ENCODE peak calls at places on chromosome 11, in five cellular contexts. S, O, U, H and D are unnamed samples.

GRCh38 chr11:8250446-8250845 is 13.2 kb downstream of the LMO1 start:
- DNase-seq in H (no peak), U (no peak), O (no peak), S (no peak), D (peak; percentile 3)

GRCh38 chr11:45141171-45141570 is 5.3 kb upstream of the PRDM11 start:
- DNase-seq in S (no peak), U (no peak), H (no peak), O (no peak), D (no peak)

GRCh38 chr11:61830318-61831105 is 2.4 kb downstream of the FADS2 start:
- DNase-seq in H (no peak), S (no peak), O (no peak), U (no peak), D (no peak)

GRCh38 chr11:69640260-69640994 is 529 bp upstream of the CCND1 start:
- DNase-seq in S (no peak), O (no peak), U (no peak), H (no peak), D (no peak)

GRCh38 chr11:9796276-9796675 is 132.4 kb downstream of the SWAP70 start:
- DNase-seq in O (no peak), H (no peak), U (no peak), S (no peak), D (no peak)

GRCh38 chr11:28696591-28696990 is 588.4 kb downstream of the METTL15 start:
- DNase-seq in O (no peak), H (no peak), U (no peak), S (no peak), D (no peak)

GRCh38 chr11:71304045-71304444 is 51.7 kb upstream of the SHANK2 start:
- DNase-seq in H (no peak), U (no peak), S (no peak), O (no peak), D (no peak)

GRCh38 chr11:2770556-2771301 is 70.9 kb upstream of the KCNQ1OT1 start:
- DNase-seq in O (no peak), H (no peak), S (no peak), U (no peak), D (peak; percentile 8)

GRCh38 chr11:2740275-2740940 is 40.6 kb upstream of the KCNQ1OT1 start:
- DNase-seq in S (peak; percentile 57), O (no peak), U (no peak), H (no peak), D (no peak)

GRCh38 chr11:77724639-77725038 is 87.0 kb upstream of the CLNS1A start:
- DNase-seq in U (no peak), S (no peak), H (no peak), O (no peak), D (no peak)

GRCh38 chr11:3189193-3189843 is 24.2 kb upstream of the OSBPL5 start:
- DNase-seq in O (no peak), H (peak; percentile 53), S (peak; percentile 61), U (no peak), D (no peak)

GRCh38 chr11:66080055-66080817 is 10.2 kb downstream of the PACS1 start:
- DNase-seq in S (peak; percentile 52), H (no peak), U (peak; percentile 34), O (no peak), D (no peak)

GRCh38 chr11:66082936-66083698 is 13.0 kb downstream of the PACS1 start:
- DNase-seq in O (no peak), H (no peak), U (peak; percentile 48), S (peak; percentile 19), D (no peak)

GRCh38 chr11:66085071-66085470 is 15.0 kb downstream of the PACS1 start:
- DNase-seq in O (no peak), U (no peak), S (no peak), H (no peak), D (no peak)

GRCh38 chr11:66076561-66076960 is 6.5 kb downstream of the PACS1 start:
- DNase-seq in U (no peak), O (no peak), H (no peak), S (no peak), D (no peak)

DNA sequence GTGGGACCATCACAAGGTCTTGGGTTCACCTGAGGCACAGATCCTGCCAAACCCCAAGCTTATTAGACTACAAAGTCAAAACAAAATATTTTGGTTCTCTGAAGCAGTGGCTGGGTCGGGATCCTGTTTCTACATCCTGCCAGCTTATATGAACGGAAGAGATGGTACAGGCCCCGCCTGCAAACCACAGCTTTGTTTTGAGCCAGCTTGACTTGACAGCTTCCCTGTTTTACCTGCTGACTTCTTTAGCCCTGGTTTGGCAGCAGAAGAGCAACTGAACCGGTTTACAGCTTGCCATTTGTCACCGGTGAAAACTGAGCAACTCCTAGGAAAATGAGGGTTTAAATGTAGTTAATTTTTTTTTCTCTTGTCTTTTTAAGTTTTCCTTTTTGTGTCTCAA is 11.4 kb downstream of the PACS1 start:
- DNase-seq in S (no peak), U (no peak), H (no peak), O (no peak), D (no peak)
- TF ChIP-seq CREB1 in S (no peak), U (no peak), H (no peak), O (no peak), D (no peak)

GRCh38 chr11:16969010-16970004 is 44.9 kb downstream of the PLEKHA7 start:
- DNase-seq in U (no peak), H (no peak), O (no peak), S (no peak), D (no peak)
- TF ChIP-seq ATF3 in U (no peak), H (no peak), O (no peak), S (no peak), D (no peak)

GRCh38 chr11:117870176-117870952 is 6.1 kb downstream of the FXYD6 start:
- DNase-seq in H (no peak), U (no peak), S (no peak), O (no peak), D (no peak)

GRCh38 chr11:117866526-117866925 is 9.9 kb downstream of the FXYD6 start:
- DNase-seq in U (no peak), H (no peak), S (no peak), O (no peak), D (no peak)

GRCh38 chr11:117871160-117871559 is 5.3 kb downstream of the FXYD6 start:
- DNase-seq in S (no peak), U (no peak), O (no peak), H (no peak), D (no peak)

GRCh38 chr11:117868088-117868487 is 8.4 kb downstream of the FXYD6 start:
- DNase-seq in H (no peak), U (no peak), S (no peak), O (no peak), D (no peak)

GRCh38 chr11:117868815-117869642 is 7.4 kb downstream of the FXYD6 start:
- DNase-seq in O (no peak), S (no peak), U (no peak), H (no peak), D (no peak)
- TF ChIP-seq CREB1 in O (no peak), S (no peak), U (no peak), H (no peak), D (no peak)

GRCh38 chr11:63710476-63711217 is 29.3 kb downstream of the RTN3 start:
- DNase-seq in U (no peak), H (no peak), S (no peak), O (no peak), D (no peak)
- TF ChIP-seq ATF3 in U (no peak), H (no peak), S (no peak), O (no peak), D (no peak)

GRCh38 chr11:75189911-75190310 is 39.0 kb downstream of the SLCO2B1 start:
- DNase-seq in H (no peak), O (no peak), U (no peak), S (no peak), D (no peak)
- TF ChIP-seq CREB1 in H (no peak), O (no peak), U (no peak), S (no peak), D (no peak)

GRCh38 chr11:112016088-112016764 is 9.0 kb upstream of the DLAT start:
- DNase-seq in H (no peak), S (no peak), U (no peak), O (no peak), D (no peak)

GRCh38 chr11:112013501-112014164 is 11.6 kb upstream of the DLAT start:
- DNase-seq in O (no peak), S (no peak), H (no peak), U (no peak), D (no peak)

GRCh38 chr11:112017538-112017937 is 7.7 kb upstream of the DLAT start:
- DNase-seq in U (peak; percentile 35), H (no peak), O (no peak), S (no peak), D (no peak)

GRCh38 chr11:112019066-112019465 is 6.1 kb upstream of the DLAT start:
- DNase-seq in U (no peak), O (no peak), H (no peak), S (no peak), D (no peak)

DNA sequence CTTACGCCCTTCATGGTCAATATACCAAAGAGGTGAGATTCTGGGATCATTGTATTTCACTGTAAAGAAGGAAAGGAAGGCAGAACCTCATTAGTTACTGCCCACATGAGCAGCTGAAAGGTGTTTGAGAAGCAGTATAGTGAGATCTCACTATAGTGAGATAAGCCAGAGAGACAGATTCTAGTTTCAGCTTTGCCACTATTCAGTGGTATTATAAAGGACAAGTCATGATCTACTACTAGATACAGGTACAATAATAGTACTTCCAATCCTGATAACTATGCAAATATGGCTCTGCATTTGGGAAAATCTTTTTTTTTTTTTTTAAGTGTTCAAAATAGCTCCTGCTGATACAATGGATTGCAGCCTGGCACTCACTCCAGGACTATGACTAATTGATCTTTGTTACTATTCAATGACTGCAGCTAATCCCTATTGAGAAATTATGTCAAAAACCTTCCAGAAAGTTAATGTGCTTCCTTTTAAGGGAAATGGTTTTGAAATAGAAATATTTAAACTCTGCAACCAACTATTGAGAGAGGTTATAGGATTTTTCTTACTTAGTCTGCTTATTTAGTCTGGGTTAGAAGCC is 8.3 kb upstream of the DLAT start:
- DNase-seq in H (no peak), U (no peak), O (no peak), S (no peak), D (no peak)
- TF ChIP-seq ATF3 in H (no peak), U (no peak), O (no peak), S (no peak), D (no peak)

DNA sequence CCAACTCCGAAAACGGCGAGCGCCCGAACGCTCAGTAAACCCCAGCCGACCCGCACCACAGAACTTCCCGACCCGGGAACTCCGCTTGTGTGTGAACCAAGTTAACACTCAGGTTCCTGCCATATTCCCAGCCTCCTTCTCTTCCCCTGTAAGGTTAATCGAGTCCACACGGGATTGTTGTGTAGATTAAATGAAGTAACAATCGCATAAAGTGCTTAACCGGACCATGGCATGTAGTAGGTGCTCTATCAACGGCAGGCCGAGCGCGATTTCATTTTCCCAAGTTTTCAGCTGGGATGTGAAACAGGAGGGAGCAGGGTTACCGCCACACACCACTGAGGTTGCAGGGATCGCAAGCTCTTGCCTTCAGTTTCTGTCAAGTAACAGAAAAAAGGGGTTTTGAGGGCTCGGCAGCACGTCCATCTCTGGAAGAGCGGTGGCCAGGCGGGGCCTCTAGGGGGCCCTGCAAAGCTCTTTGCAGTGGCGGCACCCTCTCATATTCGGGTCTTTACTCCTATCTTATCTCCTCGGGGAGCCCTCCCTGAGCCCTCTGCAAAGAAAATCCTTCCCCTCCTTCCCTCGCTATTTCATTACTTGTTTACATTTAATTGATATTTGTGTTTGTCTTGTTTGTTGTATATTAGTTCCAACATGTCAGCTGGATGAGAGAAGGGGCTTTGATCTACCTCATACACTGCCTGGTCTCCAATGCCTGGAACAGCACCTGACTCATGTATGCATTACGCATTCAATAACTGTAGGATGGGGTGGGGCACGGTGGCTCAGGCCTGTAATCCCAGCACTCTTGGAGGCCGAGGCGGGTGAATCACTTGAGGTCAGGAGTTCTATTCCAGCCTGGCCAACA is 792 bp upstream of the PLEKHA7 start:
- DNase-seq in O (no peak), S (peak; percentile 22), H (no peak), U (peak; percentile 65), D (peak; percentile 59)
- TF ChIP-seq CREB1 in O (no peak), S (no peak), H (no peak), U (no peak), D (no peak)